ENCODE peak calls at places on chromosomes 3 and 15, in four cellular contexts. U is K562, E is Peyer's patch, T is endothelial cell of umbilical vein. X is an unnamed sample.

GRCh38 chr3:54801977-54802376 is 125.9 kb downstream of the LRTM1 start:
- DNase-seq in E (no peak), T (no peak), U (no peak), X (no peak)

GRCh38 chr3:33482126-33482525 is 41.9 kb upstream of the UBP1 start:
- DNase-seq in T (peak; percentile 21), U (no peak), E (no peak), X (no peak)

GRCh38 chr3:110564674-110565073 is 506.9 kb upstream of the NECTIN3 start:
- DNase-seq in T (no peak), U (no peak), E (no peak), X (no peak)

GRCh38 chr3:171374260-171374659 is 85.9 kb downstream of the TNIK start:
- DNase-seq in T (peak; percentile 78), U (no peak), E (no peak), X (no peak)

GRCh38 chr3:187368251-187368733 is at the start of gene RTP4:
- DNase-seq in T (peak; percentile 61), U (no peak), E (no peak), X (no peak)

GRCh38 chr15:39444729-39445470 is 136.0 kb upstream of the THBS1 start:
- DNase-seq in E (no peak), U (no peak), T (no peak), X (no peak)

GRCh38 chr3:23811117-23811487 is 5.3 kb downstream of the UBE2E1 start:
- DNase-seq in U (no peak), E (no peak), T (no peak), X (no peak)

GRCh38 chr3:150149651-150150051 is 179.0 kb upstream of the PFN2 start:
- DNase-seq in T (no peak), E (no peak), U (no peak), X (no peak)

GRCh38 chr3:181417748-181418147 is 294.0 kb upstream of the SOX2 start:
- DNase-seq in T (no peak), U (no peak), E (no peak), X (no peak)

GRCh38 chr15:100204211-100204610 is 137.6 kb downstream of the ADAMTS17 start:
- DNase-seq in T (no peak), E (no peak), U (no peak), X (no peak)

GRCh38 chr15:94174399-94174802 is 57.0 kb upstream of the MCTP2 start:
- DNase-seq in T (no peak), E (no peak), U (no peak), X (no peak)

GRCh38 chr3:126414961-126415660 is 20.4 kb downstream of the CFAP100 start:
- DNase-seq in U (no peak), T (no peak), E (no peak), X (no peak)

GRCh38 chr3:55521086-55522060 is 34.3 kb upstream of the WNT5A start:
- DNase-seq in T (no peak), U (no peak), E (no peak), X (no peak)

GRCh38 chr15:34055868-34056595 is 17.0 kb upstream of the AVEN start:
- DNase-seq in T (peak; percentile 73), E (no peak), U (no peak), X (no peak)

GRCh38 chr3:136678981-136679380 is 73.2 kb downstream of the STAG1 start:
- DNase-seq in E (no peak), T (no peak), U (no peak), X (no peak)

GRCh38 chr15:71792521-71792920 is 17.8 kb upstream of the NR2E3 start:
- DNase-seq in T (peak; percentile 64), E (no peak), U (no peak), X (no peak)

GRCh38 chr15:92665100-92665555 is 9.6 kb upstream of the FAM174B start:
- DNase-seq in T (peak; percentile 62), U (no peak), E (no peak), X (no peak)

GRCh38 chr15:57312323-57313133 is 63.8 kb upstream of the CGNL1 start:
- DNase-seq in E (no peak), U (peak; percentile 41), T (no peak), X (no peak)

GRCh38 chr3:40309925-40310635 is 573 bp downstream of the EIF1B start:
- DNase-seq in T (peak; percentile 62), U (peak; percentile 67), E (peak; percentile 31), X (no peak)

GRCh38 chr15:45021331-45021730 is 1.7 kb upstream of the SORD start:
- DNase-seq in T (no peak), U (no peak), E (no peak), X (no peak)

GRCh38 chr15:45027220-45027619 is 4.2 kb downstream of the SORD start:
- DNase-seq in E (no peak), T (no peak), U (no peak), X (no peak)

GRCh38 chr15:45026646-45027045 is 3.7 kb downstream of the SORD start:
- DNase-seq in U (no peak), T (peak; percentile 81), E (no peak), X (no peak)

GRCh38 chr15:45023659-45024320 is 795 bp downstream of the SORD start:
- DNase-seq in T (peak; percentile 37), E (no peak), U (peak; percentile 17), X (no peak)

DNA sequence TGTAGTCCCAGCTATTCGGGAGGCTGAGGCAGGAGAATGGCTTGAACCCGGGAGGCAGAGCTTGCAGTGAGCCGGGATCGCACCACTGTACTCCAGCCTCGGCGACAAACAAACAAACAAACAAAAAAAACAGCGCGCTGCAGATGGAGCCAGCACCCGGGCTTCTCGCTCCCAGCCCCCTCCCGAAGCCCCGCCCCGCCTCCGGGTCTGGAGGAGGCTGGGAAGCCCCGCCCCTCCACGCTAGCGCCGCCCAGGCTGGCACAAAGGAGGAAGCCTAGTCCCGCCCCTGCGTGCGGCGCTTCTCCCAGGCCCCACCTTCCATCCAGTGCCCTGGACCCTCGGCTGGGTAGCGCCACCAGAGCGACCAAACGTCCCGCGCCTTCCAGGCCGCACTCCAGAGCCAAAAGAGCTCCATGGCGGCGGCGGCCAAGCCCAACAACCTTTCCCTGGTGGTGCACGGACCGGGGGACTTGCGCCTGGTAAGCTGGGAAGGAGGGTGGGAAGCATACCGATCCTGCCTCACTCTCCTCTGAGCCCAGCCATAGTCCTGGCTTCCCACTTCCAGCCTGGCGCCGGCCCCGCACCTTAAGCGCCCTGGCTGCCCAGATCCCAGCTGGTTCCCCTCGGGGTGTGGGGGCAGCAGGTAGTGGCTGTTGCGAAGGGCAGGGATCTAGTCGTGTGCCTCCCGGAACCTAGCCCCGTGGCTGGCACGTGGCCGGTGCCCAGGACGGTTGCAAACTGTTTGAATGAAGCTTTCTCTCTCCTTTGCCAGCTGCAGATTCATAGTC is at the start of gene SORD:
- DNase-seq in U (peak; percentile 99), E (peak; percentile 97), T (peak; percentile 90), X (no peak)
- TF ChIP-seq POLR2A in U (peak; percentile 75), E (peak; percentile 19), T (no peak), X (no peak)

GRCh38 chr15:89576417-89576773 is 1.1 kb downstream of the TICRR start:
- DNase-seq in T (no peak), U (no peak), E (no peak), X (no peak)
- H3K4me3 ChIP-seq in T (peak overlapping the region; percentile 65), U (peak overlapping the region; percentile 97), E (peak overlapping the region; percentile 96), X (peak overlapping the region; percentile 85)

GRCh38 chr15:89653578-89653977 is 1.7 kb downstream of the KIF7 start:
- DNase-seq in E (no peak), U (no peak), T (no peak), X (no peak)

GRCh38 chr15:89654311-89654761 is 931 bp downstream of the KIF7 start:
- DNase-seq in E (no peak), U (no peak), T (no peak), X (no peak)

GRCh38 chr15:89656116-89656815 is 999 bp upstream of the KIF7 start:
- DNase-seq in T (no peak), U (peak; percentile 6), E (no peak), X (no peak)

GRCh38 chr15:89652666-89653065 is 2.6 kb downstream of the KIF7 start:
- DNase-seq in E (no peak), T (no peak), U (no peak), X (no peak)

GRCh38 chr15:89654847-89655805 is at the start of gene KIF7:
- DNase-seq in T (peak; percentile 63), E (no peak), U (peak; percentile 87), X (no peak)
- TF ChIP-seq POLR2A in T (no peak), E (no peak), U (no peak), X (no peak)

GRCh38 chr3:119507404-119507803 is 9.1 kb downstream of the TIMMDC1 start:
- DNase-seq in E (no peak), T (no peak), U (no peak), X (no peak)

GRCh38 chr3:119510690-119511089 is 12.3 kb downstream of the TIMMDC1 start:
- DNase-seq in E (no peak), T (no peak), U (no peak), X (no peak)

GRCh38 chr3:119508172-119508845 is 10.0 kb downstream of the TIMMDC1 start:
- DNase-seq in T (no peak), E (no peak), U (no peak), X (no peak)
- H3K4me3 ChIP-seq in T (no peak overlapping the region), E (no peak overlapping the region), U (no peak overlapping the region), X (no peak overlapping the region)

GRCh38 chr3:14768182-14768790 is 50.5 kb upstream of the FGD5 start:
- DNase-seq in U (no peak), E (no peak), T (no peak), X (peak; percentile 47)
- TF ChIP-seq POLR2A in U (no peak), E (no peak), T (no peak), X (no peak)

DNA sequence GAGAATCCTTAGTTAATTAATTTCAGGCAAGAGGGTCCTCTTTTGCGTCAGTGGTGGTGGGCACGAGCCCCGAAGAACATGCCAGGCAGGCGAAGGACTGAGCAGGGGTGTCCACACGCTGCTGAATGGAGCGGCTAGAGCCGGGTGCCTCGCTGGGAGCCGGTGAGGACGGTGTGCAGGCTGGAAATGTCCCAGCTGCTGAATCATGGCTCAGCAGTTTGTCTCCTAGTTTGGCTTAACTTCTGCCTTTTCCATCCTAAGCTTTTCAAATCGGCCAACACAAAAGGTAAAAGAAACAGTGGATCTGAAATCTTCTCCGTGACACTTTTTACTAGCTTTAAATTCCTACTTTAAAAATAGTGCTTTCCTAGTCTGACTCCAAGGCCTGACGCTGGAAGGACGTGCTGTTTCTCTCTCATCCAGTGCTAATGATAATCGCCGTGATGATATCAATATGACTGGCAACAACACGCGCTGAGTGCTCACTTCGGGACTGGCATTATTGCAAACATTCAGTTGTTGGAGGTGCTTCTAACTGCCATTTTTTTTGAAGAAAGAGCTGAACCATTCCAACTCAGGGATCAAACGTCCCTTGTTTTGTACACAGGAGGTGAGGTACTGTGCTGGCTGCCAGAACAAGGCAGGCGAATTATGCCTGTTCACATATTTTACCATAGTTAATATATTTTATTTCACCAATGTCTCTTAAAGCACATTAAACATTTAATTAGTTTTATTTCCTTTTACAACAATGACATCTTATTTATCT is 19.8 kb downstream of the PCSK6 start:
- DNase-seq in T (no peak), E (no peak), U (no peak), X (no peak)
- H3K4me3 ChIP-seq in T (no peak overlapping the region), E (no peak overlapping the region), U (no peak overlapping the region), X (no peak overlapping the region)

GRCh38 chr15:83810110-83810509 is 156.2 kb downstream of the ADAMTSL3 start:
- DNase-seq in E (no peak), U (no peak), T (no peak), X (no peak)
- TF ChIP-seq POLR2A in E (no peak), U (no peak), T (no peak), X (no peak)

X was measured in vagina.